ENCODE peak calls at places on chromosomes 7 and 10, in six cellular contexts. X, H, B, T, Z and L are unnamed samples.

GRCh38 chr10:10855178-10855577 is 162.5 kb upstream of the CELF2 start:
- DNase-seq in X (no peak), H (no peak), B (no peak), T (no peak), Z (no peak), L (no peak)

GRCh38 chr7:24786941-24787340 is 29.7 kb upstream of the GSDME start:
- DNase-seq in X (no peak), H (no peak), B (peak; percentile 99), T (no peak), Z (no peak), L (no peak)

GRCh38 chr10:43204943-43205671 is 61.8 kb downstream of the RASGEF1A start:
- DNase-seq in X (peak; percentile 55), H (peak; percentile 81), B (peak; percentile 48), T (peak; percentile 78), Z (peak; percentile 77), L (peak; percentile 74)

GRCh38 chr7:12731214-12731656 is 43.8 kb downstream of the ARL4A start:
- DNase-seq in X (no peak), H (no peak), B (peak; percentile 36), T (no peak), Z (no peak), L (no peak)

GRCh38 chr7:80127412-80128150 is 7.0 kb upstream of the GNAI1 start:
- DNase-seq in X (no peak), H (peak; percentile 89), B (no peak), T (no peak), Z (no peak), L (no peak)

GRCh38 chr10:103102195-103102594 is 90.9 kb downstream of the NT5C2 start:
- DNase-seq in X (no peak), H (no peak), B (no peak), T (no peak), Z (no peak), L (no peak)

GRCh38 chr7:64621656-64622055 is 44.3 kb upstream of the ZNF107 start:
- DNase-seq in X (no peak), H (no peak), B (no peak), T (no peak), Z (peak; percentile 24), L (no peak)

GRCh38 chr7:17325364-17325763 is 26.9 kb downstream of the AHR start:
- DNase-seq in X (no peak), H (no peak), B (peak; percentile 19), T (no peak), Z (no peak), L (no peak)

GRCh38 chr7:90897961-90898469 is 301.9 kb downstream of the CDK14 start:
- DNase-seq in X (no peak), H (no peak), B (no peak), T (no peak), Z (no peak), L (no peak)

GRCh38 chr7:1897861-1898627 is 228.0 kb downstream of the ELFN1 start:
- DNase-seq in X (no peak), H (no peak), B (no peak), T (peak; percentile 73), Z (no peak), L (no peak)

GRCh38 chr10:32038777-32039176 is 17.4 kb downstream of the KIF5B start:
- DNase-seq in X (no peak), H (no peak), B (peak; percentile 11), T (no peak), Z (no peak), L (no peak)

GRCh38 chr10:32039745-32040144 is 16.5 kb downstream of the KIF5B start:
- DNase-seq in X (no peak), H (no peak), B (no peak), T (no peak), Z (no peak), L (no peak)

GRCh38 chr10:32036922-32037321 is 19.3 kb downstream of the KIF5B start:
- DNase-seq in X (no peak), H (no peak), B (no peak), T (no peak), Z (no peak), L (no peak)

GRCh38 chr10:32041290-32042028 is 14.8 kb downstream of the KIF5B start:
- DNase-seq in X (no peak), H (no peak), B (no peak), T (no peak), Z (no peak), L (no peak)
- H3K36me3 ChIP-seq in X (peaks cover 16% of the 10 kb centered on the region), H (peaks cover 34% of the 10 kb centered on the region), B (peaks cover 24% of the 10 kb centered on the region), T (peaks cover 7% of the 10 kb centered on the region), Z (peaks cover 96% of the 10 kb centered on the region), L (peaks cover 66% of the 10 kb centered on the region)

GRCh38 chr7:35874881-35875280 is 74.0 kb downstream of the SEPTIN7 start:
- DNase-seq in X (no peak), H (no peak), B (no peak), T (no peak), Z (no peak), L (no peak)
- H3K36me3 ChIP-seq in X (peaks cover 2% of the 10 kb centered on the region), H (no peaks in the 10 kb centered on the region), B (peaks cover 4% of the 10 kb centered on the region), T (no peaks in the 10 kb centered on the region), Z (peaks cover 74% of the 10 kb centered on the region), L (peaks cover 43% of the 10 kb centered on the region)

GRCh38 chr7:22278660-22279059 is 78.3 kb downstream of the RAPGEF5 start:
- DNase-seq in X (no peak), H (no peak), B (no peak), T (no peak), Z (no peak), L (no peak)

GRCh38 chr7:22277375-22277774 is 79.6 kb downstream of the RAPGEF5 start:
- DNase-seq in X (no peak), H (no peak), B (no peak), T (no peak), Z (no peak), L (no peak)

GRCh38 chr7:22280031-22280430 is 76.9 kb downstream of the RAPGEF5 start:
- DNase-seq in X (no peak), H (no peak), B (no peak), T (no peak), Z (no peak), L (no peak)

GRCh38 chr7:22271311-22271710 is 85.6 kb downstream of the RAPGEF5 start:
- DNase-seq in X (no peak), H (no peak), B (no peak), T (no peak), Z (no peak), L (no peak)

DNA sequence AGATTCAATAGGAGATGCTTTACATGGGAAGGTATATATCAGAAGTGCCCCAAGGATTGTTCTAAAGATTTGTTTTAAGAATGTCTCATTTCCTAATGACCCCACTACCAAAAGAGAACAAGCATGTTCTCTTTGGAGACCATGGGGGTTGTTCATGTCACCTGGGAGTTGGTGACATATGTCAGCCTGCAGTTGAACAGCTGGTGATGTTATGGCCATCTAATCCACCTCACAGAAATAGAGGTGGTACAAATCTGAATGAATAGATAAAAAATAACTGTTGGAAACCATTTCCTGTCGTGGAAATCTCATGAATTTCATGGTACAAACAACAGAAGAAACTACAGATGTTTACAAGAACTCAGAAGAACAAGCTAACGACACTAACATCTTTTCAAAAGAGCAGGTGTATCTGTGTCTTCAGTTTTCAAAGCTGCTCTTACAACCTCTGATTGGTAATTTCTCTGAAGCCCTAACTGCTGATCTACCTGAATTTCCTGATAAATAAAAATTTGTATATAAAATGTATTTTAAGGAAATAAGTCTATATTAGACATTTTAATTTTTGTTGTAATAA is 81.3 kb downstream of the RAPGEF5 start:
- DNase-seq in X (no peak), H (no peak), B (no peak), T (no peak), Z (no peak), L (no peak)
- H3K36me3 ChIP-seq in X (no peaks in the 10 kb centered on the region), H (no peaks in the 10 kb centered on the region), B (no peaks in the 10 kb centered on the region), T (no peaks in the 10 kb centered on the region), Z (peaks cover 90% of the 10 kb centered on the region), L (no peaks in the 10 kb centered on the region)

GRCh38 chr7:35848728-35849127 is 47.9 kb downstream of the SEPTIN7 start:
- DNase-seq in X (no peak), H (no peak), B (no peak), T (no peak), Z (no peak), L (no peak)
- H3K36me3 ChIP-seq in X (no peaks in the 10 kb centered on the region), H (no peaks in the 10 kb centered on the region), B (peaks cover 21% of the 10 kb centered on the region), T (no peaks in the 10 kb centered on the region), Z (peaks cover 95% of the 10 kb centered on the region), L (peaks cover 35% of the 10 kb centered on the region)

DNA sequence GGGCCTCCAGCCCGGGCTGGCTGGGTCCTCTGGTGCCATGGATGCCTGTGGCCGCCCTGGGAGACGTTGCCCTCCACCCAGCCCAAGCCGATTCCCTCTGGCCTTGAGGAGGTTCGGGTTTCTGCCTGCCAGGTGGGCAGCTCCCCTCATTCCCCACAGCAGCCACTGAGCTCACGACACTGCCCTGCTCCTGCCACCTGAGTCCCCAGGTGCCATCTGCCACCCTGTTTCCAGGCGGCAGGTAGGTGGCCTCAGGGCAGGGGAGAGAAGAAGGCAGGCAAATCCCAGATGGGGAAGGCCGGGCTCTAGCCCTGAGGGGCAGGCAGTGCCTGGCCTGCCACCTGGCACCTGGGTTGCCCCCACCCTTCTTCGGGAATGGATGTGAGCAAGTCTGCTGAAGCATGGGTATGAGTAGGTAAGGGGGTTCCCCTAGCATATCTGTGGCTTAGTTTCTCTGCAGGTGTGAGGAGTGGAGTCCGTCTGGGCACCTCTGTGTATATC is 92.2 kb upstream of the PPIF start:
- DNase-seq in X (no peak), H (no peak), B (no peak), T (no peak), Z (no peak), L (no peak)
- H3K36me3 ChIP-seq in X (no peaks in the 10 kb centered on the region), H (no peaks in the 10 kb centered on the region), B (peaks cover 22% of the 10 kb centered on the region), T (no peaks in the 10 kb centered on the region), Z (peaks cover 8% of the 10 kb centered on the region), L (peaks cover 5% of the 10 kb centered on the region)